ENCODE peak calls at places on chromosomes 4 and X, in four cellular contexts. O is hepatocyte; G is NCI-H1694; P is activated naive CD4-positive, alpha-beta T cell treated with anti-CD3 and anti-CD28 coated beads, Interleukin-2, amount 10 ng/mL, durations not matched to agents 7 days and 5 days. D is an unnamed sample.

GRCh38 chrX:63506320-63506719 is 155.2 kb upstream of the SPIN4 start:
- DNase-seq in O (peak), G (peak), P (no peak), D (no peak)

GRCh38 chr4:111630705-111631104 is 514.5 kb upstream of the FAM241A start:
- DNase-seq in O (peak), G (peak), P (no peak), D (no peak)

GRCh38 chrX:132718411-132718810 is 229.6 kb upstream of the MBNL3 start:
- DNase-seq in O (no peak), G (no peak), P (no peak), D (no peak)

GRCh38 chr4:154503598-154503997 is 12.0 kb upstream of the DCHS2 start:
- DNase-seq in O (peak), G (no peak), P (no peak), D (no peak)

GRCh38 chrX:144327515-144327914 is 443.6 kb downstream of the UBE2NL start:
- DNase-seq in O (no peak), G (no peak), P (no peak), D (no peak)

GRCh38 chr4:826508-827208 is 729 bp upstream of the CPLX1 start:
- DNase-seq in O (peak), G (no peak), P (no peak), D (no peak)

GRCh38 chr4:176300036-176300435 is 19.7 kb upstream of the SPCS3 start:
- DNase-seq in O (no peak), G (no peak), P (no peak), D (no peak)

GRCh38 chr4:111020961-111021360 is 398.1 kb upstream of the PITX2 start:
- DNase-seq in O (no peak), G (no peak), P (no peak), D (peak)

GRCh38 chr4:121990489-121990888 is 38.6 kb upstream of the TRPC3 start:
- DNase-seq in O (no peak), G (no peak), P (no peak), D (no peak)

GRCh38 chrX:12956704-12957541 is 18.0 kb upstream of the TMSB4X start:
- DNase-seq in O (peak), G (no peak), P (peak), D (no peak)

GRCh38 chr4:108193891-108194672 is 25.4 kb upstream of the LEF1 start:
- DNase-seq in O (no peak), G (no peak), P (no peak), D (peak)

GRCh38 chr4:57424231-57424897 is 314.2 kb upstream of the IGFBP7 start:
- DNase-seq in O (peak), G (no peak), P (no peak), D (no peak)

GRCh38 chr4:147056951-147057630 is 111.4 kb upstream of the TTC29 start:
- DNase-seq in O (no peak), G (no peak), P (no peak), D (no peak)

GRCh38 chrX:51144828-51145442 is 187.7 kb upstream of the NUDT10 start:
- DNase-seq in O (peak), G (peak), P (peak), D (peak)

GRCh38 chr4:171621646-171622045 is 191.6 kb upstream of the GALNTL6 start:
- DNase-seq in O (no peak), G (no peak), P (no peak), D (no peak)

GRCh38 chrX:16212436-16212835 is 45.2 kb downstream of the MAGEB17 start:
- DNase-seq in O (peak), G (no peak), P (no peak), D (peak)

GRCh38 chrX:12901486-12901885 is 4.9 kb upstream of the TLR8 start:
- DNase-seq in O (peak), G (peak), P (peak), D (peak)

GRCh38 chr4:176150283-176150682 is 45.1 kb downstream of the SPATA4 start:
- DNase-seq in O (peak), G (no peak), P (no peak), D (no peak)

GRCh38 chrX:153782324-153782723 is 1.5 kb downstream of the SRPK3 start:
- DNase-seq in O (no peak), G (peak), P (no peak), D (no peak)